ENCODE peak calls at places on chromosomes 4 and X, in five cellular contexts. U, K, O, M and N are unnamed samples.

GRCh38 chr4:10535900-10536299 is 78.7 kb upstream of the ZNF518B start:
- DNase-seq in M (no peak), K (peak), O (no peak), U (no peak), N (no peak)

GRCh38 chr4:184313058-184313709 is 95.5 kb upstream of the ENPP6 start:
- DNase-seq in O (no peak), K (no peak), M (no peak), U (no peak), N (no peak)

GRCh38 chrX:8971116-8971515 is 62.8 kb downstream of the FAM9B start:
- DNase-seq in K (peak), U (peak), M (peak), O (no peak), N (no peak)

GRCh38 chrX:70208479-70208878 is 26.0 kb upstream of the AWAT1 start:
- DNase-seq in U (no peak), K (no peak), O (no peak), M (no peak), N (no peak)

GRCh38 chr4:61380865-61381264 is 180.7 kb downstream of the ADGRL3 start:
- DNase-seq in U (no peak), K (peak), M (no peak), O (no peak), N (peak)

GRCh38 chr4:81723927-81724587 is 252.3 kb upstream of the RASGEF1B start:
- DNase-seq in U (peak), O (no peak), K (peak), M (peak), N (no peak)

GRCh38 chrX:48522291-48522690 is 683 bp downstream of the EBP start:
- DNase-seq in U (peak), O (no peak), K (no peak), M (no peak), N (no peak)

GRCh38 chr4:108762559-108763225 is at the start of gene ETNPPL:
- DNase-seq in U (no peak), K (peak), O (no peak), M (peak), N (peak)

GRCh38 chrX:154478728-154479622 is at the start of gene LAGE3:
- DNase-seq in O (peak), U (peak), M (peak), K (peak), N (peak)

GRCh38 chr4:128835498-128836222 is 26.2 kb downstream of the JADE1 start:
- DNase-seq in U (no peak), K (no peak), M (no peak), O (no peak), N (no peak)

GRCh38 chrX:100447563-100448397 is 37.7 kb upstream of the PCDH19 start:
- DNase-seq in K (peak), O (no peak), M (peak), U (peak), N (no peak)

GRCh38 chr4:10162341-10163000 is 45.9 kb upstream of the WDR1 start:
- DNase-seq in K (no peak), O (no peak), M (no peak), U (no peak), N (no peak)

GRCh38 chr4:9987749-9988346 is 33.4 kb downstream of the SLC2A9 start:
- DNase-seq in O (no peak), K (no peak), U (no peak), M (no peak), N (no peak)

GRCh38 chrX:15909605-15910004 is 55.0 kb upstream of the AP1S2 start:
- DNase-seq in K (no peak), U (no peak), O (no peak), M (no peak), N (no peak)

GRCh38 chrX:729583-730409 is 99.2 kb downstream of the SHOX start:
- DNase-seq in U (no peak), O (no peak), M (no peak), K (no peak), N (no peak)

GRCh38 chr4:137558951-137559350 is 26.7 kb upstream of the PCDH18 start:
- DNase-seq in U (no peak), O (no peak), M (no peak), K (no peak), N (no peak)

GRCh38 chrX:31316340-31316991 is 244.6 kb upstream of the FTHL17 start:
- DNase-seq in M (no peak), U (no peak), O (no peak), K (no peak), N (no peak)

GRCh38 chr4:26420438-26420837 is 69.8 kb downstream of the CCKAR start:
- DNase-seq in K (no peak), M (no peak), U (no peak), O (no peak), N (no peak)

GRCh38 chrX:107736781-107737531 is 38.6 kb downstream of the TSC22D3 start:
- DNase-seq in U (peak), K (peak), O (no peak), M (no peak), N (peak)

GRCh38 chr4:73573794-73574528 is 46.3 kb downstream of the RASSF6 start:
- DNase-seq in U (peak), M (peak), O (no peak), K (peak), N (no peak)

GRCh38 chr4:125639182-125639621 is 324.4 kb downstream of the FAT4 start:
- DNase-seq in O (no peak), M (no peak), U (no peak), K (no peak), N (no peak)

GRCh38 chr4:49036528-49036927 is 50.5 kb downstream of the CWH43 start:
- DNase-seq in U (peak), M (no peak), O (no peak), K (no peak), N (no peak)

GRCh38 chrX:66030505-66031317 is 9.2 kb downstream of the VSIG4 start:
- DNase-seq in M (no peak), O (no peak), K (peak), U (peak), N (no peak)

GRCh38 chr4:110088670-110089069 is 109.7 kb downstream of the ELOVL6 start:
- DNase-seq in O (no peak), U (no peak), K (no peak), M (no peak), N (no peak)

GRCh38 chr4:76744253-76744921 is 153.6 kb downstream of the SOWAHB start:
- DNase-seq in U (no peak), O (no peak), K (no peak), M (no peak), N (no peak)

GRCh38 chr4:139761461-139761860 is 95.8 kb downstream of the MGST2 start:
- DNase-seq in M (no peak), U (peak), K (no peak), O (no peak), N (no peak)

GRCh38 chr4:157217708-157218107 is 2.8 kb upstream of the GRIA2 start:
- DNase-seq in K (peak), M (no peak), O (no peak), U (peak), N (no peak)

GRCh38 chrX:47221756-47222155 is 3.3 kb downstream of the CDK16 start:
- DNase-seq in U (no peak), M (no peak), K (no peak), O (no peak), N (no peak)

GRCh38 chr4:107600456-107600855 is 119.6 kb downstream of the PAPSS1 start:
- DNase-seq in O (no peak), M (no peak), K (no peak), U (no peak), N (no peak)

GRCh38 chr4:128810871-128811570 is 1.5 kb downstream of the JADE1 start:
- DNase-seq in K (peak), M (peak), U (peak), O (peak), N (peak)

GRCh38 chrX:139287155-139287924 is 243.2 kb upstream of the F9 start:
- DNase-seq in K (no peak), O (no peak), M (no peak), U (no peak), N (no peak)

GRCh38 chr4:44704673-44705072 is 21.7 kb downstream of the GNPDA2 start:
- DNase-seq in M (no peak), K (no peak), O (no peak), U (no peak), N (no peak)

GRCh38 chr4:153640476-153640802 is 43.6 kb upstream of the TLR2 start:
- DNase-seq in M (no peak), O (no peak), U (no peak), K (no peak), N (no peak)

GRCh38 chr4:106329027-106329618 is 12.8 kb downstream of the AIMP1 start:
- DNase-seq in U (peak), M (peak), O (no peak), K (peak), N (peak)

GRCh38 chrX:131564553-131565229 is 20.8 kb downstream of the OR13H1 start:
- DNase-seq in U (no peak), O (no peak), M (no peak), K (no peak), N (no peak)

GRCh38 chrX:99384594-99385374 is 1025.3 kb downstream of the PCDH19 start:
- DNase-seq in M (no peak), U (no peak), O (no peak), K (no peak), N (no peak)

GRCh38 chrX:118347131-118347530 is 1.2 kb downstream of the WDR44 start:
- DNase-seq in K (peak), O (no peak), M (no peak), U (peak), N (peak)

GRCh38 chrX:45758738-45759397 is 558.2 kb upstream of the DIPK2B start:
- DNase-seq in M (no peak), O (no peak), U (no peak), K (no peak), N (no peak)

GRCh38 chr4:172997851-172998250 is 170.8 kb upstream of the GALNT7 start:
- DNase-seq in M (no peak), O (no peak), U (no peak), K (no peak), N (no peak)

GRCh38 chr4:84644087-84644486 is 61.2 kb downstream of the CDS1 start:
- DNase-seq in U (no peak), M (no peak), O (no peak), K (no peak), N (no peak)